ENCODE peak calls at places on chromosomes 13 and 19, in five cellular contexts. One of them, this sample, is unnamed.

GRCh38 chr13:48533207-48533499 is 273 bp upstream of the RCBTB2 start:
- DNase-seq in BJ: no peak
- DNase-seq in WERI-Rb-1: no peak
- DNase-seq in fibroblast of mammary gland: no peak
- DNase-seq in lower leg skin: no peak
- DNase-seq in this sample: no peak

GRCh38 chr13:28638756-28639155 is 20.2 kb upstream of the POMP start:
- DNase-seq in BJ: no peak
- DNase-seq in WERI-Rb-1: no peak
- DNase-seq in fibroblast of mammary gland: no peak
- DNase-seq in lower leg skin: no peak
- DNase-seq in this sample: no peak

GRCh38 chr13:45825124-45825650 is 26.4 kb downstream of the SIAH3 start:
- DNase-seq in BJ: no peak
- DNase-seq in WERI-Rb-1: no peak
- DNase-seq in fibroblast of mammary gland: no peak
- DNase-seq in lower leg skin: no peak
- DNase-seq in this sample: no peak

GRCh38 chr19:16067205-16067938 is 8.9 kb upstream of the TPM4 start:
- DNase-seq in BJ: no peak
- DNase-seq in WERI-Rb-1: no peak
- DNase-seq in fibroblast of mammary gland: peak
- DNase-seq in lower leg skin: peak
- DNase-seq in this sample: peak

GRCh38 chr19:3658823-3659745 is 32.5 kb upstream of the CACTIN start:
- DNase-seq in BJ: no peak
- DNase-seq in WERI-Rb-1: peak
- DNase-seq in fibroblast of mammary gland: no peak
- DNase-seq in lower leg skin: no peak
- DNase-seq in this sample: no peak

GRCh38 chr19:13181747-13182388 is 31.7 kb downstream of the IER2 start:
- DNase-seq in BJ: peak
- DNase-seq in WERI-Rb-1: no peak
- DNase-seq in fibroblast of mammary gland: peak
- DNase-seq in lower leg skin: no peak
- DNase-seq in this sample: no peak

GRCh38 chr13:44312898-44313551 is 60.6 kb upstream of the SERP2 start:
- DNase-seq in BJ: peak
- DNase-seq in WERI-Rb-1: no peak
- DNase-seq in fibroblast of mammary gland: peak
- DNase-seq in lower leg skin: no peak
- DNase-seq in this sample: no peak

GRCh38 chr13:30708541-30708940 is 26.8 kb upstream of the ALOX5AP start:
- DNase-seq in BJ: no peak
- DNase-seq in WERI-Rb-1: no peak
- DNase-seq in fibroblast of mammary gland: no peak
- DNase-seq in lower leg skin: no peak
- DNase-seq in this sample: no peak

GRCh38 chr19:5292453-5292842 is 48.2 kb downstream of the PTPRS start:
- DNase-seq in BJ: no peak
- DNase-seq in WERI-Rb-1: peak
- DNase-seq in fibroblast of mammary gland: no peak
- DNase-seq in lower leg skin: no peak
- DNase-seq in this sample: no peak

GRCh38 chr13:40963927-40964326 is 55.2 kb downstream of the ELF1 start:
- DNase-seq in BJ: no peak
- DNase-seq in WERI-Rb-1: no peak
- DNase-seq in fibroblast of mammary gland: peak
- DNase-seq in lower leg skin: no peak
- DNase-seq in this sample: no peak

GRCh38 chr13:100566543-100566942 is 22.0 kb downstream of the GGACT start:
- DNase-seq in BJ: no peak
- DNase-seq in WERI-Rb-1: no peak
- DNase-seq in fibroblast of mammary gland: peak
- DNase-seq in lower leg skin: no peak
- DNase-seq in this sample: no peak

GRCh38 chr19:11530432-11530831 is 1.5 kb upstream of the ECSIT start:
- DNase-seq in BJ: no peak
- DNase-seq in WERI-Rb-1: peak
- DNase-seq in fibroblast of mammary gland: peak
- DNase-seq in lower leg skin: peak
- DNase-seq in this sample: peak

GRCh38 chr19:46862974-46863632 is 2.3 kb downstream of the ARHGAP35 start:
- DNase-seq in BJ: no peak
- DNase-seq in WERI-Rb-1: no peak
- DNase-seq in fibroblast of mammary gland: no peak
- DNase-seq in lower leg skin: peak
- DNase-seq in this sample: no peak

GRCh38 chr13:40059540-40060232 is 404.2 kb downstream of the COG6 start:
- DNase-seq in BJ: no peak
- DNase-seq in WERI-Rb-1: no peak
- DNase-seq in fibroblast of mammary gland: peak
- DNase-seq in lower leg skin: no peak
- DNase-seq in this sample: no peak

GRCh38 chr19:29085630-29086029 is 127.3 kb downstream of the UQCRFS1 start:
- DNase-seq in BJ: no peak
- DNase-seq in WERI-Rb-1: no peak
- DNase-seq in fibroblast of mammary gland: no peak
- DNase-seq in lower leg skin: no peak
- DNase-seq in this sample: no peak

GRCh38 chr19:46944918-46945628 is 74.6 kb upstream of the NPAS1 start:
- DNase-seq in BJ: no peak
- DNase-seq in WERI-Rb-1: peak
- DNase-seq in fibroblast of mammary gland: peak
- DNase-seq in lower leg skin: peak
- DNase-seq in this sample: peak

GRCh38 chr13:30659980-30660379 is 42.3 kb downstream of the USPL1 start:
- DNase-seq in BJ: no peak
- DNase-seq in WERI-Rb-1: no peak
- DNase-seq in fibroblast of mammary gland: no peak
- DNase-seq in lower leg skin: no peak
- DNase-seq in this sample: no peak

GRCh38 chr13:60431108-60431700 is 34.2 kb downstream of the TDRD3 start:
- DNase-seq in BJ: peak
- DNase-seq in WERI-Rb-1: no peak
- DNase-seq in fibroblast of mammary gland: peak
- DNase-seq in lower leg skin: no peak
- DNase-seq in this sample: no peak

GRCh38 chr13:46544208-46544607 is 8.8 kb upstream of the LRCH1 start:
- DNase-seq in BJ: no peak
- DNase-seq in WERI-Rb-1: no peak
- DNase-seq in fibroblast of mammary gland: no peak
- DNase-seq in lower leg skin: no peak
- DNase-seq in this sample: no peak

GRCh38 chr13:44396295-44396962 is 22.8 kb downstream of the SERP2 start:
- DNase-seq in BJ: no peak
- DNase-seq in WERI-Rb-1: no peak
- DNase-seq in fibroblast of mammary gland: no peak
- DNase-seq in lower leg skin: peak
- DNase-seq in this sample: no peak

GRCh38 chr19:23698711-23699520 is 11.9 kb upstream of the ZNF675 start:
- DNase-seq in BJ: no peak
- DNase-seq in WERI-Rb-1: peak
- DNase-seq in fibroblast of mammary gland: no peak
- DNase-seq in lower leg skin: no peak
- DNase-seq in this sample: no peak

GRCh38 chr19:16588824-16589577 is 16.8 kb upstream of the SLC35E1 start:
- DNase-seq in BJ: no peak
- DNase-seq in WERI-Rb-1: no peak
- DNase-seq in fibroblast of mammary gland: no peak
- DNase-seq in lower leg skin: no peak
- DNase-seq in this sample: no peak

GRCh38 chr13:37225414-37226047 is 120.1 kb upstream of the CSNK1A1L start:
- DNase-seq in BJ: peak
- DNase-seq in WERI-Rb-1: no peak
- DNase-seq in fibroblast of mammary gland: peak
- DNase-seq in lower leg skin: no peak
- DNase-seq in this sample: no peak

GRCh38 chr13:102799544-102800144 is 725 bp downstream of the BIVM start:
- DNase-seq in BJ: no peak
- DNase-seq in WERI-Rb-1: peak
- DNase-seq in fibroblast of mammary gland: peak
- DNase-seq in lower leg skin: peak
- DNase-seq in this sample: no peak

GRCh38 chr13:90867336-90867683 is 480.2 kb upstream of the MIR17HG start:
- DNase-seq in BJ: peak
- DNase-seq in WERI-Rb-1: peak
- DNase-seq in fibroblast of mammary gland: peak
- DNase-seq in lower leg skin: peak
- DNase-seq in this sample: peak

GRCh38 chr13:23160241-23161175 is 20.3 kb upstream of the SGCG start:
- DNase-seq in BJ: no peak
- DNase-seq in WERI-Rb-1: no peak
- DNase-seq in fibroblast of mammary gland: no peak
- DNase-seq in lower leg skin: no peak
- DNase-seq in this sample: no peak

GRCh38 chr19:49689133-49690072 is at the start of gene ADM5:
- DNase-seq in BJ: no peak
- DNase-seq in WERI-Rb-1: peak
- DNase-seq in fibroblast of mammary gland: no peak
- DNase-seq in lower leg skin: peak
- DNase-seq in this sample: no peak
- H3K4me3 ChIP-seq in BJ: peak
- H3K4me3 ChIP-seq in WERI-Rb-1: peak
- H3K4me3 ChIP-seq in fibroblast of mammary gland: peak
- H3K4me3 ChIP-seq in lower leg skin: peak
- H3K4me3 ChIP-seq in this sample: peak

DNA sequence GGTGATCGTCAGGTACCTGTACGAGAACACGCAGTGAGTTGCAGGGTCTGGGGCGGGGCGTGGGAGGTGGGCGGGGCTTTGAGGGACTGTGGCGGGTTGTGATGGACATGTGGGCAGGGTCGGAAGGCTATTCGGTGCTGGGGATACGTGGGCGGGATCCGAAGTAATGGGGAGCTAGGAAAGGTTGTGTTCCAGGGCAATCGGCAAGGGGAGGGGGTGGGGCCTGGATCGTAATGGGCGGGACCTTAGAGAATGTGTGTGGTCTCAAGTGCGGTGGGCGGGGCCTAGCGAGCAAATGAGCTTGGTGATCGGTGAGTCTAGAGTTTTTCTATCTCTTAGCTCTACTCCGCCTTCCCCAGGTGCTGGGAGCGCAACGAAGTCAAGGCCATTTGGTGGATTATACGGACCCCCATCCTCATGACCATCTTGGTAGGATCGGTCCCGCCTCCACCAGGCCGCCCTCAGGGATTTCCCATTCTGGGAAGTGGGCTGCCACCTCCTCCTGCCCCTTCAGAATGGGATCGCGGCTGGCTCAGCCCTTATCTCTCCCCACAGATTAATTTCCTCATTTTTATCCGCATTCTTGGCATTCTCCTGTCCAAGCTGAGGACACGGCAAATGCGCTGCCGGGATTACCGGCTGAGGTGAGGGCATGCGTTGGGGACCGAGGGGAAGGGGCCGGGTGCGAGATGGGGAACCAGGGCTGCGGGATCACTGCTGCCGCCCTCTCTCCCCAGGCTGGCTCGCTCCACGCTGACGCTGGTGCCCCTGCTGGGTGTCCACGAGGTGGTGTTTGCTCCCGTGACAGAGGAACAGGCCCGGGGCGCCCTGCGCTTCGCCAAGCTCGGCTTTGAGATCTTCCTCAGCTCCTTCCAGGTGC is 9.6 kb downstream of the GIPR start:
- DNase-seq in BJ: no peak
- DNase-seq in WERI-Rb-1: no peak
- DNase-seq in fibroblast of mammary gland: peak
- DNase-seq in lower leg skin: peak
- DNase-seq in this sample: peak
- TF ChIP-seq CTCF in BJ: peak
- TF ChIP-seq CTCF in WERI-Rb-1: no peak
- TF ChIP-seq CTCF in fibroblast of mammary gland: no peak
- TF ChIP-seq CTCF in lower leg skin: no peak
- TF ChIP-seq CTCF in this sample: no peak

DNA sequence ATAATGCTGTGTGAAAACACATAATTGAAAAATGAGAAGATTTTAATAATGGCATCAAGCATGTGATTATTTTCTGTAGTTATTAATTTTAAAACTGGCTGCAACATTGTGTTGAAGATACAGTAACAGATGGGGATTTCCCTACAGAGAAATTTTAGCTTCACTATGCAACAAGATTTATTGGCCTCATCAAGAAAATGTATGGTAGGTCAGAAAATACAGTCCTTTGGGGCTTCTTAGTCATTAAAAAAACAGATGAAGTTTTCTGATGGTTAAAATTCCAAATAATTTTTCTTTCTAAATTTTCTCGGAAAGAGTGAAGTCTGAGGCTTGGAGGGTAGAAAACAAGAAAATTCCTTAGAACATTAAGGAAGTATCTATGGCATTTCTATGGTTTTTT is 1790.8 kb upstream of the PCDH20 start:
- DNase-seq in BJ: peak
- DNase-seq in WERI-Rb-1: no peak
- DNase-seq in fibroblast of mammary gland: no peak
- DNase-seq in lower leg skin: no peak
- DNase-seq in this sample: no peak
- H3K4me3 ChIP-seq in BJ: no peak
- H3K4me3 ChIP-seq in WERI-Rb-1: no peak
- H3K4me3 ChIP-seq in fibroblast of mammary gland: no peak
- H3K4me3 ChIP-seq in lower leg skin: no peak
- H3K4me3 ChIP-seq in this sample: no peak

GRCh38 chr13:113245858-113246791 is 36.7 kb downstream of the CUL4A start:
- DNase-seq in BJ: no peak
- DNase-seq in WERI-Rb-1: peak
- DNase-seq in fibroblast of mammary gland: peak
- DNase-seq in lower leg skin: no peak
- DNase-seq in this sample: peak
- TF ChIP-seq CTCF in BJ: peak
- TF ChIP-seq CTCF in WERI-Rb-1: peak
- TF ChIP-seq CTCF in fibroblast of mammary gland: peak
- TF ChIP-seq CTCF in lower leg skin: no peak
- TF ChIP-seq CTCF in this sample: no peak

GRCh38 chr19:18416778-18417249 is 2.4 kb upstream of the SSBP4 start:
- DNase-seq in BJ: no peak
- DNase-seq in WERI-Rb-1: peak
- DNase-seq in fibroblast of mammary gland: peak
- DNase-seq in lower leg skin: peak
- DNase-seq in this sample: no peak
- H3K4me3 ChIP-seq in BJ: peak
- H3K4me3 ChIP-seq in WERI-Rb-1: peak
- H3K4me3 ChIP-seq in fibroblast of mammary gland: peak
- H3K4me3 ChIP-seq in lower leg skin: peak
- H3K4me3 ChIP-seq in this sample: peak

GRCh38 chr13:86464193-86464592 is 665.0 kb upstream of the SLITRK6 start:
- DNase-seq in BJ: no peak
- DNase-seq in WERI-Rb-1: no peak
- DNase-seq in fibroblast of mammary gland: no peak
- DNase-seq in lower leg skin: no peak
- DNase-seq in this sample: no peak
- TF ChIP-seq CTCF in BJ: no peak
- TF ChIP-seq CTCF in WERI-Rb-1: peak
- TF ChIP-seq CTCF in fibroblast of mammary gland: no peak
- TF ChIP-seq CTCF in lower leg skin: no peak
- TF ChIP-seq CTCF in this sample: no peak

GRCh38 chr19:38267780-38268430 is 3.5 kb downstream of the SPINT2 start:
- DNase-seq in BJ: no peak
- DNase-seq in WERI-Rb-1: peak
- DNase-seq in fibroblast of mammary gland: no peak
- DNase-seq in lower leg skin: no peak
- DNase-seq in this sample: no peak
- H3K4me3 ChIP-seq in BJ: no peak
- H3K4me3 ChIP-seq in WERI-Rb-1: no peak
- H3K4me3 ChIP-seq in fibroblast of mammary gland: no peak
- H3K4me3 ChIP-seq in lower leg skin: no peak
- H3K4me3 ChIP-seq in this sample: peak